ENCODE peak calls at places on chromosomes 2 and 18, in ten cellular contexts. One of them, this sample, is unnamed.

GRCh38 chr2:133733856-133734255 is 165.6 kb upstream of the NCKAP5 start:
- DNase-seq in mammary epithelial cell: peak; percentile 5
- DNase-seq in uterus: no peak
- DNase-seq in HepG2: no peak
- DNase-seq in lower lobe of right lung: no peak
- DNase-seq in CD4-positive, CD25-positive, alpha-beta regulatory T cell: no peak
- DNase-seq in right cardiac atrium: no peak
- DNase-seq in stomach: no peak
- DNase-seq in iPS DF 6.9: no peak
- DNase-seq in endodermal cell: no peak
- DNase-seq in this sample: no peak

GRCh38 chr2:215105607-215106354 is 32.6 kb downstream of the ABCA12 start:
- DNase-seq in uterus: no peak
- DNase-seq in stomach: no peak
- DNase-seq in lower lobe of right lung: no peak
- DNase-seq in CD4-positive, CD25-positive, alpha-beta regulatory T cell: no peak
- DNase-seq in right cardiac atrium: no peak
- DNase-seq in mammary epithelial cell: peak; percentile 92
- DNase-seq in endodermal cell: no peak
- DNase-seq in HepG2: no peak
- DNase-seq in iPS DF 6.9: no peak
- DNase-seq in this sample: no peak

GRCh38 chr2:113258748-113259147 is 20.0 kb downstream of the PAX8 start:
- DNase-seq in CD4-positive, CD25-positive, alpha-beta regulatory T cell: no peak
- DNase-seq in iPS DF 6.9: no peak
- DNase-seq in endodermal cell: no peak
- DNase-seq in mammary epithelial cell: no peak
- DNase-seq in uterus: no peak
- DNase-seq in HepG2: no peak
- DNase-seq in stomach: no peak
- DNase-seq in lower lobe of right lung: no peak
- DNase-seq in right cardiac atrium: no peak
- DNase-seq in this sample: no peak

GRCh38 chr2:64943387-64944150 is 45.6 kb upstream of the SLC1A4 start:
- DNase-seq in endodermal cell: no peak
- DNase-seq in uterus: peak; percentile 34
- DNase-seq in stomach: peak; percentile 48
- DNase-seq in lower lobe of right lung: no peak
- DNase-seq in CD4-positive, CD25-positive, alpha-beta regulatory T cell: no peak
- DNase-seq in mammary epithelial cell: peak; percentile 84
- DNase-seq in right cardiac atrium: peak; percentile 50
- DNase-seq in iPS DF 6.9: no peak
- DNase-seq in HepG2: peak; percentile 97
- DNase-seq in this sample: no peak

GRCh38 chr2:136874258-136874657 is 108.9 kb downstream of the THSD7B start:
- DNase-seq in uterus: no peak
- DNase-seq in mammary epithelial cell: no peak
- DNase-seq in lower lobe of right lung: no peak
- DNase-seq in endodermal cell: peak; percentile 57
- DNase-seq in iPS DF 6.9: peak; percentile 22
- DNase-seq in HepG2: peak; percentile 11
- DNase-seq in stomach: no peak
- DNase-seq in CD4-positive, CD25-positive, alpha-beta regulatory T cell: no peak
- DNase-seq in right cardiac atrium: no peak
- DNase-seq in this sample: no peak

GRCh38 chr18:73365018-73365417 is 497.2 kb upstream of the NETO1 start:
- DNase-seq in stomach: no peak
- DNase-seq in uterus: no peak
- DNase-seq in mammary epithelial cell: no peak
- DNase-seq in right cardiac atrium: no peak
- DNase-seq in CD4-positive, CD25-positive, alpha-beta regulatory T cell: no peak
- DNase-seq in iPS DF 6.9: no peak
- DNase-seq in lower lobe of right lung: no peak
- DNase-seq in HepG2: no peak
- DNase-seq in endodermal cell: no peak
- DNase-seq in this sample: no peak

GRCh38 chr2:27776097-27776496 is 4.6 kb downstream of the MRPL33 start:
- DNase-seq in endodermal cell: no peak
- DNase-seq in uterus: peak; percentile 73
- DNase-seq in lower lobe of right lung: no peak
- DNase-seq in iPS DF 6.9: no peak
- DNase-seq in HepG2: no peak
- DNase-seq in right cardiac atrium: peak; percentile 70
- DNase-seq in mammary epithelial cell: peak; percentile 63
- DNase-seq in stomach: no peak
- DNase-seq in CD4-positive, CD25-positive, alpha-beta regulatory T cell: no peak
- DNase-seq in this sample: no peak

GRCh38 chr2:149370061-149370775 is 39.8 kb downstream of the LYPD6 start:
- DNase-seq in HepG2: no peak
- DNase-seq in right cardiac atrium: no peak
- DNase-seq in uterus: no peak
- DNase-seq in mammary epithelial cell: no peak
- DNase-seq in CD4-positive, CD25-positive, alpha-beta regulatory T cell: no peak
- DNase-seq in endodermal cell: no peak
- DNase-seq in stomach: no peak
- DNase-seq in lower lobe of right lung: no peak
- DNase-seq in iPS DF 6.9: no peak
- DNase-seq in this sample: no peak

GRCh38 chr2:133362061-133362476 is 206.2 kb downstream of the NCKAP5 start:
- DNase-seq in stomach: no peak
- DNase-seq in right cardiac atrium: no peak
- DNase-seq in iPS DF 6.9: no peak
- DNase-seq in endodermal cell: no peak
- DNase-seq in uterus: no peak
- DNase-seq in lower lobe of right lung: no peak
- DNase-seq in mammary epithelial cell: peak; percentile 86
- DNase-seq in HepG2: no peak
- DNase-seq in CD4-positive, CD25-positive, alpha-beta regulatory T cell: no peak
- DNase-seq in this sample: no peak

GRCh38 chr18:62329676-62330454 is 4.8 kb downstream of the TNFRSF11A start:
- DNase-seq in HepG2: peak; percentile 52
- DNase-seq in lower lobe of right lung: no peak
- DNase-seq in endodermal cell: no peak
- DNase-seq in mammary epithelial cell: no peak
- DNase-seq in CD4-positive, CD25-positive, alpha-beta regulatory T cell: peak; percentile 34
- DNase-seq in stomach: peak; percentile 65
- DNase-seq in right cardiac atrium: peak; percentile 87
- DNase-seq in iPS DF 6.9: no peak
- DNase-seq in uterus: no peak
- DNase-seq in this sample: no peak

GRCh38 chr18:54787098-54787497 is 41.2 kb upstream of the RAB27B start:
- DNase-seq in mammary epithelial cell: no peak
- DNase-seq in endodermal cell: no peak
- DNase-seq in uterus: no peak
- DNase-seq in HepG2: no peak
- DNase-seq in iPS DF 6.9: no peak
- DNase-seq in CD4-positive, CD25-positive, alpha-beta regulatory T cell: no peak
- DNase-seq in right cardiac atrium: no peak
- DNase-seq in stomach: peak; percentile 61
- DNase-seq in lower lobe of right lung: no peak
- DNase-seq in this sample: no peak

GRCh38 chr2:241000831-241001321 is 2.5 kb downstream of the SNED1 start:
- DNase-seq in uterus: no peak
- DNase-seq in lower lobe of right lung: peak; percentile 70
- DNase-seq in HepG2: no peak
- DNase-seq in right cardiac atrium: no peak
- DNase-seq in endodermal cell: peak; percentile 35
- DNase-seq in iPS DF 6.9: no peak
- DNase-seq in CD4-positive, CD25-positive, alpha-beta regulatory T cell: no peak
- DNase-seq in mammary epithelial cell: no peak
- DNase-seq in stomach: peak; percentile 37
- DNase-seq in this sample: no peak

GRCh38 chr2:64359892-64360657 is 93.9 kb upstream of the LGALSL start:
- DNase-seq in right cardiac atrium: peak; percentile 81
- DNase-seq in stomach: peak; percentile 86
- DNase-seq in endodermal cell: peak; percentile 78
- DNase-seq in iPS DF 6.9: no peak
- DNase-seq in lower lobe of right lung: peak; percentile 59
- DNase-seq in mammary epithelial cell: peak; percentile 98
- DNase-seq in uterus: peak; percentile 82
- DNase-seq in HepG2: peak; percentile 13
- DNase-seq in CD4-positive, CD25-positive, alpha-beta regulatory T cell: no peak
- DNase-seq in this sample: no peak

GRCh38 chr2:28199995-28200394 is 192.7 kb upstream of the FOSL2 start:
- DNase-seq in iPS DF 6.9: no peak
- DNase-seq in uterus: no peak
- DNase-seq in lower lobe of right lung: no peak
- DNase-seq in endodermal cell: no peak
- DNase-seq in right cardiac atrium: no peak
- DNase-seq in CD4-positive, CD25-positive, alpha-beta regulatory T cell: no peak
- DNase-seq in HepG2: no peak
- DNase-seq in stomach: no peak
- DNase-seq in mammary epithelial cell: peak; percentile 20
- DNase-seq in this sample: no peak

GRCh38 chr2:138274421-138275291 is 226.9 kb upstream of the SPOPL start:
- DNase-seq in CD4-positive, CD25-positive, alpha-beta regulatory T cell: no peak
- DNase-seq in endodermal cell: no peak
- DNase-seq in mammary epithelial cell: peak; percentile 88
- DNase-seq in stomach: no peak
- DNase-seq in lower lobe of right lung: no peak
- DNase-seq in HepG2: no peak
- DNase-seq in right cardiac atrium: no peak
- DNase-seq in iPS DF 6.9: no peak
- DNase-seq in uterus: no peak
- DNase-seq in this sample: no peak

GRCh38 chr2:121356058-121356640 is 71.1 kb upstream of the TFCP2L1 start:
- DNase-seq in uterus: no peak
- DNase-seq in stomach: peak; percentile 56
- DNase-seq in endodermal cell: peak; percentile 85
- DNase-seq in right cardiac atrium: no peak
- DNase-seq in iPS DF 6.9: peak; percentile 61
- DNase-seq in CD4-positive, CD25-positive, alpha-beta regulatory T cell: no peak
- DNase-seq in lower lobe of right lung: no peak
- DNase-seq in HepG2: peak; percentile 55
- DNase-seq in mammary epithelial cell: peak; percentile 57
- DNase-seq in this sample: no peak

GRCh38 chr2:153963247-153963646 is 91.5 kb downstream of the GALNT13 start:
- DNase-seq in iPS DF 6.9: no peak
- DNase-seq in HepG2: no peak
- DNase-seq in right cardiac atrium: no peak
- DNase-seq in CD4-positive, CD25-positive, alpha-beta regulatory T cell: no peak
- DNase-seq in uterus: no peak
- DNase-seq in stomach: no peak
- DNase-seq in endodermal cell: no peak
- DNase-seq in lower lobe of right lung: no peak
- DNase-seq in mammary epithelial cell: no peak
- DNase-seq in this sample: no peak

DNA sequence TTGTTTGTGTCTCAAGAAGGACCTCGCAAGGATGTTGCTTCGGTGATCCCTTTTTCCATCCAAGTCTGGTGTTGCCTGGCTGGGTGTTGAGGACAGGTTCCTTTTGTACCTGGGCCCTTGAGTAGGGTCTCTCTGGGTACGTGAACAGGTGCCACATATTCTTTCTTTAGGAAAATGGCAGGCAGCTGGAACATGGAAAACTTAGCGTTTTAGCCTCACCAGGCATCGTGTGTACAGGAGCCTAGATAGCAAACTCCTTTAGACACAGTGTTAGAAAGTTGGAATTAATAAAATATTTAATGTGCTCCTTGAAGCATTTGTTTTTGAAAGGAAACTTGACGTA is 54.3 kb upstream of the RBM44 start:
- DNase-seq in iPS DF 6.9: no peak
- DNase-seq in mammary epithelial cell: no peak
- DNase-seq in stomach: no peak
- DNase-seq in HepG2: no peak
- DNase-seq in uterus: no peak
- DNase-seq in endodermal cell: no peak
- DNase-seq in right cardiac atrium: no peak
- DNase-seq in CD4-positive, CD25-positive, alpha-beta regulatory T cell: no peak
- DNase-seq in lower lobe of right lung: no peak
- DNase-seq in this sample: no peak
- H3K4me1 ChIP-seq in iPS DF 6.9: peaks cover 5% of the 10 kb centered on the region
- H3K4me1 ChIP-seq in mammary epithelial cell: no peaks in the 10 kb centered on the region
- H3K4me1 ChIP-seq in stomach: peaks cover 71% of the 10 kb centered on the region
- H3K4me1 ChIP-seq in HepG2: peaks cover 54% of the 10 kb centered on the region
- H3K4me1 ChIP-seq in uterus: peaks cover 5% of the 10 kb centered on the region
- H3K4me1 ChIP-seq in endodermal cell: peaks cover 25% of the 10 kb centered on the region
- H3K4me1 ChIP-seq in right cardiac atrium: peaks cover 4% of the 10 kb centered on the region
- H3K4me1 ChIP-seq in CD4-positive, CD25-positive, alpha-beta regulatory T cell: peaks cover 21% of the 10 kb centered on the region
- H3K4me1 ChIP-seq in lower lobe of right lung: peaks cover 63% of the 10 kb centered on the region
- H3K4me1 ChIP-seq in this sample: no peaks in the 10 kb centered on the region

DNA sequence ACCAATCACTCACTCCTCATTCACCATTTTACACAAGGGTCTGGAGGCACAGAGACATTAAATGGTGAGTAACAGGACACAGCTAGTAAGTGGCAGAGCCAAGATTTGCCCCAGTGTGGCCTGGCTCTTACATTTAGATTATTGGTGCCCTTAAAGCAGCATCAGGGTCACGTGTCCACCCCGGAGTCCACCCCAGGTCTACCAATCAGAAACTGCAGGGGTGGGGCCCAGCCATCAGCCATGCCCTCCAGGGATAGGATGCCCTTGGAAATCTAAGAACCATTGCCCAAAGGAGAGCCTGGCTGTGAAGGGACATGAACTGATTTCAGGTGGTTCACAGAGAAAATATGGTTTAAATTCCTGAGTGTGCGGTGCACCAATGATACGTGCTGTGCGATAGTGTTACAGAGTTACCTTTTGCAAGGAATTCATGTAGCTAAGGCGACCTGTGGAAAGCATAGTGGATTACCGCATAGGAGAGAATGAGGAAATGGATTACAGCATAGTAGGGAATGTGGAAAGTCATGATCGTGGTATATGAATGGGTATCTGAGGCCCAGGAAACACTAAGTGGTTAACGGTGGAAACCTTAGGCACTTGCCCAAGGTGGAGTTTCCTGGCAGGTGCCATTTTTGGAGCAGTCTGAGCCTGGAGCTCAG is 17.8 kb downstream of the IGFBP5 start:
- DNase-seq in right cardiac atrium: peak; percentile 14
- DNase-seq in endodermal cell: no peak
- DNase-seq in CD4-positive, CD25-positive, alpha-beta regulatory T cell: no peak
- DNase-seq in mammary epithelial cell: peak; percentile 28
- DNase-seq in HepG2: no peak
- DNase-seq in lower lobe of right lung: peak; percentile 28
- DNase-seq in stomach: no peak
- DNase-seq in iPS DF 6.9: no peak
- DNase-seq in uterus: no peak
- DNase-seq in this sample: no peak
- H3K4me1 ChIP-seq in right cardiac atrium: peaks cover 9% of the 10 kb centered on the region
- H3K4me1 ChIP-seq in endodermal cell: no peaks in the 10 kb centered on the region
- H3K4me1 ChIP-seq in CD4-positive, CD25-positive, alpha-beta regulatory T cell: no peaks in the 10 kb centered on the region
- H3K4me1 ChIP-seq in mammary epithelial cell: peaks cover 14% of the 10 kb centered on the region
- H3K4me1 ChIP-seq in HepG2: peaks cover 6% of the 10 kb centered on the region
- H3K4me1 ChIP-seq in lower lobe of right lung: peaks cover 10% of the 10 kb centered on the region
- H3K4me1 ChIP-seq in stomach: peaks cover 34% of the 10 kb centered on the region
- H3K4me1 ChIP-seq in iPS DF 6.9: peaks cover 4% of the 10 kb centered on the region
- H3K4me1 ChIP-seq in uterus: peaks cover 8% of the 10 kb centered on the region
- H3K4me1 ChIP-seq in this sample: peaks cover 3% of the 10 kb centered on the region

GRCh38 chr2:86037141-86037794 is 68.4 kb downstream of the POLR1A start:
- DNase-seq in uterus: peak; percentile 91
- DNase-seq in right cardiac atrium: peak; percentile 92
- DNase-seq in CD4-positive, CD25-positive, alpha-beta regulatory T cell: no peak
- DNase-seq in endodermal cell: no peak
- DNase-seq in HepG2: no peak
- DNase-seq in lower lobe of right lung: peak; percentile 86
- DNase-seq in mammary epithelial cell: peak; percentile 15
- DNase-seq in iPS DF 6.9: no peak
- DNase-seq in stomach: peak; percentile 49
- DNase-seq in this sample: peak; percentile 17
- H3K4me1 ChIP-seq in uterus: peaks cover 32% of the 10 kb centered on the region
- H3K4me1 ChIP-seq in right cardiac atrium: peaks cover 17% of the 10 kb centered on the region
- H3K4me1 ChIP-seq in CD4-positive, CD25-positive, alpha-beta regulatory T cell: peaks cover 79% of the 10 kb centered on the region
- H3K4me1 ChIP-seq in endodermal cell: no peaks in the 10 kb centered on the region
- H3K4me1 ChIP-seq in HepG2: no peaks in the 10 kb centered on the region
- H3K4me1 ChIP-seq in lower lobe of right lung: peaks cover 53% of the 10 kb centered on the region
- H3K4me1 ChIP-seq in mammary epithelial cell: peaks cover 27% of the 10 kb centered on the region
- H3K4me1 ChIP-seq in iPS DF 6.9: no peaks in the 10 kb centered on the region
- H3K4me1 ChIP-seq in stomach: peaks cover 47% of the 10 kb centered on the region
- H3K4me1 ChIP-seq in this sample: peaks cover 94% of the 10 kb centered on the region

GRCh38 chr2:107775171-107775570 is 51.5 kb upstream of the RGPD4 start:
- DNase-seq in endodermal cell: no peak
- DNase-seq in right cardiac atrium: no peak
- DNase-seq in stomach: no peak
- DNase-seq in iPS DF 6.9: no peak
- DNase-seq in CD4-positive, CD25-positive, alpha-beta regulatory T cell: no peak
- DNase-seq in lower lobe of right lung: no peak
- DNase-seq in mammary epithelial cell: no peak
- DNase-seq in HepG2: no peak
- DNase-seq in uterus: no peak
- DNase-seq in this sample: no peak
- H3K4me1 ChIP-seq in endodermal cell: peaks cover 3% of the 10 kb centered on the region
- H3K4me1 ChIP-seq in right cardiac atrium: no peaks in the 10 kb centered on the region
- H3K4me1 ChIP-seq in stomach: no peaks in the 10 kb centered on the region
- H3K4me1 ChIP-seq in iPS DF 6.9: no peaks in the 10 kb centered on the region
- H3K4me1 ChIP-seq in CD4-positive, CD25-positive, alpha-beta regulatory T cell: no peaks in the 10 kb centered on the region
- H3K4me1 ChIP-seq in lower lobe of right lung: no peaks in the 10 kb centered on the region
- H3K4me1 ChIP-seq in mammary epithelial cell: no peaks in the 10 kb centered on the region
- H3K4me1 ChIP-seq in HepG2: no peaks in the 10 kb centered on the region
- H3K4me1 ChIP-seq in uterus: no peaks in the 10 kb centered on the region
- H3K4me1 ChIP-seq in this sample: no peaks in the 10 kb centered on the region

This sample was measured in CD8-positive, alpha-beta memory T cell.